ENCODE peak calls at places on chromosomes 6 and 20, in seven cellular contexts. X, M, F, W, R, K and A are unnamed samples.

GRCh38 chr6:156686429-156686939 is 90.7 kb upstream of the ARID1B start:
- DNase-seq in X (peak), M (no peak), F (no peak), W (no peak), R (peak), K (no peak), A (peak)

GRCh38 chr6:112464901-112465661 is 118.0 kb downstream of the RFPL4B start:
- DNase-seq in X (no peak), M (no peak), F (no peak), W (no peak), R (no peak), K (no peak), A (no peak)

GRCh38 chr6:133262804-133263203 is 21.6 kb downstream of the EYA4 start:
- DNase-seq in X (no peak), M (no peak), F (peak), W (peak), R (no peak), K (no peak), A (no peak)

GRCh38 chr20:4794846-4795245 is 73.1 kb downstream of the PRND start:
- DNase-seq in X (peak), M (no peak), F (no peak), W (no peak), R (no peak), K (no peak), A (no peak)

GRCh38 chr20:25277051-25277801 is 29.3 kb downstream of the PYGB start:
- DNase-seq in X (no peak), M (peak), F (peak), W (peak), R (peak), K (peak), A (peak)

GRCh38 chr6:109747216-109747615 is 56.1 kb downstream of the FIG4 start:
- DNase-seq in X (no peak), M (no peak), F (no peak), W (no peak), R (no peak), K (no peak), A (no peak)

GRCh38 chr20:63309261-63310071 is 16.5 kb downstream of the COL20A1 start:
- DNase-seq in X (peak), M (peak), F (peak), W (peak), R (peak), K (peak), A (peak)

GRCh38 chr6:89952696-89953095 is 58.4 kb downstream of the GJA10 start:
- DNase-seq in X (no peak), M (no peak), F (no peak), W (no peak), R (no peak), K (peak), A (no peak)

GRCh38 chr6:30810813-30811329 is 66.5 kb upstream of the IER3 start:
- DNase-seq in X (no peak), M (no peak), F (no peak), W (no peak), R (no peak), K (peak), A (no peak)

GRCh38 chr20:60903325-60903958 is 348.6 kb upstream of the CDH4 start:
- DNase-seq in X (no peak), M (no peak), F (no peak), W (no peak), R (no peak), K (no peak), A (no peak)

GRCh38 chr20:48703107-48703506 is 124.7 kb downstream of the PREX1 start:
- DNase-seq in X (no peak), M (peak), F (peak), W (peak), R (peak), K (no peak), A (no peak)

GRCh38 chr20:63538204-63539091 is 1.3 kb upstream of the PTK6 start:
- DNase-seq in X (no peak), M (peak), F (no peak), W (no peak), R (no peak), K (no peak), A (no peak)

GRCh38 chr6:1600764-1601615 is 8.7 kb upstream of the FOXC1 start:
- DNase-seq in X (no peak), M (no peak), F (no peak), W (no peak), R (no peak), K (no peak), A (no peak)

GRCh38 chr6:114007451-114007953 is 36.6 kb upstream of the HDAC2 start:
- DNase-seq in X (no peak), M (no peak), F (no peak), W (no peak), R (no peak), K (peak), A (no peak)

GRCh38 chr20:31555203-31555602 is 41.0 kb downstream of the HM13 start:
- DNase-seq in X (no peak), M (no peak), F (no peak), W (no peak), R (no peak), K (no peak), A (no peak)

GRCh38 chr6:327538-328183 is 35.4 kb downstream of the DUSP22 start:
- DNase-seq in X (peak), M (no peak), F (no peak), W (no peak), R (no peak), K (no peak), A (no peak)